ENCODE peak calls at places on chromosomes 13 and 19, in four cellular contexts. W, Z, U and H are unnamed samples.

GRCh38 chr19:35746087-35746462 is 624 bp downstream of the PSENEN start:
- DNase-seq in W (no peak), Z (no peak), U (no peak), H (no peak)

GRCh38 chr19:43441736-43442135 is 23.7 kb downstream of the LYPD3 start:
- DNase-seq in W (no peak), Z (no peak), U (no peak), H (no peak)

GRCh38 chr19:12331211-12331941 is 2.1 kb downstream of the ZNF563 start:
- DNase-seq in W (no peak), Z (no peak), U (no peak), H (no peak)

GRCh38 chr13:23902975-23903905 is 5.9 kb upstream of the C1QTNF9B start:
- DNase-seq in W (peak; percentile 52), Z (no peak), U (no peak), H (no peak)

GRCh38 chr19:49689133-49690072 is at the start of gene ADM5:
- DNase-seq in W (peak; percentile 87), Z (peak; percentile 66), U (peak; percentile 82), H (peak; percentile 38)

GRCh38 chr19:6167115-6167514 is 31.6 kb downstream of the ACSBG2 start:
- DNase-seq in W (no peak), Z (no peak), U (no peak), H (no peak)

GRCh38 chr13:99495478-99496321 is 5.6 kb upstream of the TM9SF2 start:
- DNase-seq in W (no peak), Z (no peak), U (no peak), H (no peak)

GRCh38 chr13:72137782-72138181 is 270.8 kb upstream of the DACH1 start:
- DNase-seq in W (no peak), Z (no peak), U (no peak), H (no peak)

GRCh38 chr13:33258437-33259193 is 26.9 kb downstream of the STARD13 start:
- DNase-seq in W (no peak), Z (no peak), U (no peak), H (no peak)

GRCh38 chr19:35006999-35007365 is 6.9 kb downstream of the GRAMD1A start:
- DNase-seq in W (no peak), Z (no peak), U (no peak), H (no peak)

GRCh38 chr19:2494084-2494446 is 18.1 kb downstream of the GADD45B start:
- DNase-seq in W (no peak), Z (no peak), U (no peak), H (no peak)

GRCh38 chr19:55345101-55345817 is 5.6 kb downstream of the KMT5C start:
- DNase-seq in W (no peak), Z (no peak), U (no peak), H (no peak)
- H3K23ac ChIP-seq in W (no peak overlapping the region), Z (no peak overlapping the region), U (no peak overlapping the region), H (no peak overlapping the region)

GRCh38 chr19:45139286-45140143 is 21.3 kb downstream of the NKPD1 start:
- DNase-seq in W (no peak), Z (no peak), U (no peak), H (no peak)

GRCh38 chr19:45137179-45137761 is 23.5 kb downstream of the NKPD1 start:
- DNase-seq in W (no peak), Z (no peak), U (no peak), H (no peak)

GRCh38 chr19:45140144-45140503 is 20.7 kb downstream of the NKPD1 start:
- DNase-seq in W (no peak), Z (no peak), U (no peak), H (no peak)

GRCh38 chr19:45136507-45137178 is 24.1 kb downstream of the NKPD1 start:
- DNase-seq in W (no peak), Z (no peak), U (no peak), H (no peak)

GRCh38 chr19:45138303-45138751 is 22.5 kb downstream of the NKPD1 start:
- DNase-seq in W (no peak), Z (no peak), U (no peak), H (no peak)
- H3K79me2 ChIP-seq in W (peaks cover 25% of the 10 kb centered on the region), Z (no peaks in the 10 kb centered on the region), U (no peaks in the 10 kb centered on the region), H (no peaks in the 10 kb centered on the region)

DNA sequence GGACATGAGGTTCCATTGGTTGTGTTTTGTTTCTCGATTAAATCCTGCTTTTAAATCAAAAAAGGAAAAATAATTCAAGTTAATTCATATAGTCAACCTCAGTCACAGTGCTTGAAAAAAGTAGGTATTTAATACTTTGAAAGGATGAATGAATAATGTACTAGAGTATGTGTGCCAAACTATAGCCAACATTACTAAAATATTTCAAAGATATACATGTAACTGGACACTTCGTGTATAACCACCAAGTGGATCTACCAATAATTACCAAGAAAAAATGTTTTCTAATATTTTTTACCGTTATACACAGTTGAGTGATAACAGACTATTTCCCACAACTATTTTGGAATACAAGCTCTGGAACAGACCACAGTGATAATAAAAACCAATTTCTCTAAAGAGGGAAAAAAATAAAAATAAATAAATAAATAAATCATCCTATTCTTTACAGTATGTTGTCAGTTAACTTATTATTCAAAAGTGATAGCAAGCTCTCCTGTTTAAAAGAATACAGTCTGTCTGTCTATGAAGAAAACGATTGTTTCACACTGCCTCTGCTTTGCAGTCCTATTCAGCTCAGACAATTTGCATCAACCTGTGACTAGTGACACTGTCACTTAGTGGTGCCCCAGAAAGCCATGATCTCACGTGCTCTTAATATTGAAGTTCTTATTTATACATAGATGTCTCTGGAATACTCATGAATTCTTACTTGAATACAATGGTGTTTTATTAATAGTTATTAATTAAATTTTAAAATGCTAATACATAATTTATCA is 58.2 kb downstream of the UBL3 start:
- DNase-seq in W (no peak), Z (no peak), U (no peak), H (no peak)
- H3K23ac ChIP-seq in W (no peak overlapping the region), Z (no peak overlapping the region), U (no peak overlapping the region), H (no peak overlapping the region)

DNA sequence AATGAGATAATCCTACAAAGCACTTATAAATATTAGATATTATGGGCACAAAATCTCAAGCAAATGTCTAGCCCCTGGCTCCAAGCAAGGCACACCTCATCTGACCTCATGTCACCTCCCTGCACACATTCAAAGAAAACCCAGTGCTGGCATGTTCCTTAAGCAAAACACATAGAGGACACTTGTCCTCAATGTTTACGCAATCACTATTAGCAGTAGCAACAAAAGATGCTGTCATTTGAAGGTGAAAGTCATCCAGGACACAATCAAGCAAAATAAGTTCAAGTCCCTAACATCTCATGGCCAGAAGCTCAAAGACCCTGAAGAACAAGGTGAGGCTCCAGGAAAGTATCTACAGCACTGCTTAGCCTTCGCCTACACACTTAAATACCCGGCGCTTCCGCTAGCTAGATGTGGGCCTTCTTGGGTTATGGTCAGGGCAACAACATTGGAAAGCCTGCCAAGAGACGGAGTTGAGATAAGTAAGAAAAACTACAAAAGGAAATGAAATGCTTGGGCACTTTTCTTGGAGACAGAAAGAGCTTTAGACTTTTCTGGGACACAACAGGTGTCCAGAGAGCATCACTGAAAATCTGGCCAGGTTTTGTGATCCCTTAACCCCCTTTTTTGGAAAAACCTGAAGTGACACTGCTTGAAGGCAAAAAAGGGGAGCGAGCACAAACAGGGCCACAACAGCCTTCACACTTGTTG is 85.7 kb downstream of the FOXO1 start:
- DNase-seq in W (no peak), Z (no peak), U (no peak), H (no peak)
- H3K79me2 ChIP-seq in W (peaks cover 99% of the 10 kb centered on the region), Z (peaks cover 66% of the 10 kb centered on the region), U (peaks cover 54% of the 10 kb centered on the region), H (peaks cover 7% of the 10 kb centered on the region)

GRCh38 chr19:42110658-42111057 is 21.6 kb downstream of the POU2F2 start:
- DNase-seq in W (no peak), Z (no peak), U (no peak), H (no peak)
- H3K23ac ChIP-seq in W (no peak overlapping the region), Z (no peak overlapping the region), U (no peak overlapping the region), H (no peak overlapping the region)

GRCh38 chr19:8397291-8397690 is 7.1 kb downstream of the RAB11B start:
- DNase-seq in W (no peak), Z (no peak), U (no peak), H (peak; percentile 48)
- H3K79me2 ChIP-seq in W (peaks cover 61% of the 10 kb centered on the region), Z (peaks cover 52% of the 10 kb centered on the region), U (peaks cover 3% of the 10 kb centered on the region), H (peaks cover 13% of the 10 kb centered on the region)

DNA sequence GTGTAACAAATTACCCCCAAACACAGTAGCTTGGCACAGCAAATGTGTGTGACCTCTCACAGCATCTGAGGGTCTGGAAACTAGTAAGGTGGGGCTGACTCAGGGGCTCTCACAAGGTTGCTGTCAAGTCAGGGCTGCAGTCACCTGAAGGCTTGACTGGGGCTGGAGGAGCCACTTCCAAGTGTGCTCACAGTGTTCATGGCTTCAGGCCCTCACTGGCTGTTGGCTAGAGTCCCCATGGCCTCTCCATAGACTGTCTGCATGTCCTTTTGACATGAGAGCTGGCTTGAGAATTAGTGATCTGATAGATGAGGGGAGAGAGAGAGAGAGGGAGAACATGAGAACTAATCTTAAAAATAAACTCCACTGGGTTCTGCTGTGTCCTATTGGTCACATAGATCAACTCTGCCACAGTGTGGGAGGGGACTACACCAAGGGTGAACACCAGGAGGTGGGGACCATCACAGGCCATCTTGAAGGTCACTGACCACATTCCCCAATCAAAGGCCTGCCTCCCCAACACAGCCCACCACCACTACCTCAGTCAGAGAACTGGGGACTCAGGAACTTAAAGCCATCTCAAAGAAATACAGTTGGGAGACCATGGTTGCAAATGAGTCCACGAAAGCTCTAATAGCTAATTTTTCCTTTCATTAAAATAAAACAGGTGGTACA is 38.2 kb upstream of the KATNAL1 start:
- DNase-seq in W (no peak), Z (no peak), U (no peak), H (no peak)
- H3K23ac ChIP-seq in W (no peak overlapping the region), Z (no peak overlapping the region), U (no peak overlapping the region), H (no peak overlapping the region)